ENCODE peak calls at places on chromosomes 1 and 21, in six cellular contexts. N is esophagus muscularis mucosa; Y is activated CD4-positive, alpha-beta T cell treated with anti-CD3 and anti-CD28 coated beads, Interleukin-2, amount 50 U/mL, for 1 hour; R is iPS-NIHi11; B is heart right ventricle; E is activated T-helper 1 cell treated with Interleukin-2 at 50 U/mL for 16 hours. X is an unnamed sample.

GRCh38 chr21:18117116-18117515 is 127.5 kb upstream of the CHODL start:
- DNase-seq in E (no peak), N (no peak), Y (no peak), B (no peak), R (no peak), X (no peak)

GRCh38 chr1:204072951-204073836 is at the start of gene SOX13:
- DNase-seq in Y (peak; percentile 12), R (peak; percentile 92), B (peak; percentile 86), E (no peak), N (peak; percentile 95), X (peak; percentile 28)

GRCh38 chr21:25635310-25635709 is 3.7 kb upstream of the JAM2 start:
- DNase-seq in Y (no peak), N (no peak), E (no peak), B (no peak), R (no peak), X (no peak)

GRCh38 chr21:35273331-35273730 is 224.2 kb upstream of the RUNX1 start:
- DNase-seq in N (no peak), E (no peak), Y (no peak), R (peak; percentile 27), B (no peak), X (no peak)

GRCh38 chr1:212606734-212607205 is 1.8 kb upstream of the ATF3 start:
- DNase-seq in N (no peak), B (peak; percentile 37), E (peak; percentile 25), Y (peak; percentile 57), R (no peak), X (peak; percentile 45)

GRCh38 chr21:16534408-16535099 is 804.8 kb downstream of the USP25 start:
- DNase-seq in R (no peak), B (peak; percentile 63), E (no peak), Y (no peak), N (peak; percentile 92), X (no peak)

GRCh38 chr1:40625076-40625475 is 40.4 kb downstream of the RIMS3 start:
- DNase-seq in R (peak; percentile 28), Y (no peak), B (peak; percentile 36), N (no peak), E (no peak), X (peak; percentile 33)

GRCh38 chr1:116909511-116910378 is at the start of gene PTGFRN:
- DNase-seq in B (peak; percentile 78), R (peak; percentile 91), E (no peak), N (no peak), Y (peak; percentile 27), X (peak; percentile 43)

GRCh38 chr1:195886000-195886399 is 722.2 kb downstream of the KCNT2 start:
- DNase-seq in N (no peak), E (no peak), B (no peak), Y (no peak), R (no peak), X (no peak)

GRCh38 chr1:162417650-162418049 is 5.7 kb upstream of the SH2D1B start:
- DNase-seq in B (no peak), R (no peak), Y (no peak), E (no peak), N (no peak), X (no peak)

GRCh38 chr1:1687846-1688245 is 4.7 kb downstream of the SLC35E2B start:
- DNase-seq in Y (no peak), B (peak; percentile 2), R (no peak), N (no peak), E (no peak), X (no peak)

X was measured in stimulated activated naive CD8-positive, alpha-beta T cell treated with anti-CD3 and anti-CD28 coated beads, Interleukin-15, Interleukin-2, amounts not matched to agents 100 U/mL and 50 U/mL, for 24 hours.